ENCODE peak calls at places on chromosomes 11 and 22, in seven cellular contexts. V, L, C, Y, A, M and T are unnamed samples.

GRCh38 chr11:61890536-61891330 is 612 bp downstream of the FADS3 start:
- DNase-seq in C (peak), M (no peak), L (no peak), A (peak), V (no peak), Y (peak), T (peak)

GRCh38 chr11:63641727-63642126 is 27.5 kb upstream of the PLAAT3 start:
- DNase-seq in C (no peak), L (no peak), Y (no peak), A (no peak), V (no peak), M (no peak), T (no peak)

GRCh38 chr22:29478326-29479276 is 1.4 kb upstream of the NEFH start:
- DNase-seq in V (peak), C (no peak), M (no peak), Y (peak), L (no peak), A (no peak), T (peak)

GRCh38 chr11:104443387-104443786 is 279.4 kb upstream of the PDGFD start:
- DNase-seq in Y (no peak), V (no peak), A (peak), L (no peak), M (no peak), C (no peak), T (no peak)

GRCh38 chr22:17403906-17404305 is 34.6 kb downstream of the CECR2 start:
- DNase-seq in M (peak), V (no peak), Y (no peak), C (no peak), A (no peak), L (no peak), T (no peak)

GRCh38 chr22:30210235-30210831 is 36.2 kb downstream of the LIF start:
- DNase-seq in A (peak), V (no peak), C (no peak), M (no peak), Y (peak), L (peak), T (peak)

GRCh38 chr22:46961591-46962290 is 199.3 kb downstream of the TBC1D22A start:
- DNase-seq in V (no peak), M (no peak), L (no peak), A (no peak), C (no peak), Y (no peak), T (no peak)

GRCh38 chr11:10451399-10452116 is 3.5 kb upstream of the AMPD3 start:
- DNase-seq in V (no peak), A (no peak), M (no peak), L (no peak), Y (no peak), C (peak), T (no peak)

GRCh38 chr11:75365711-75366181 is 14.3 kb upstream of the ARRB1 start:
- DNase-seq in Y (no peak), L (no peak), C (no peak), A (peak), M (no peak), V (no peak), T (no peak)

GRCh38 chr11:24344222-24344621 is 152.6 kb upstream of the LUZP2 start:
- DNase-seq in M (no peak), Y (peak), C (no peak), L (no peak), V (peak), A (no peak), T (no peak)

GRCh38 chr11:27100534-27100933 is 59.9 kb downstream of the BBOX1 start:
- DNase-seq in C (no peak), V (no peak), L (no peak), Y (no peak), M (no peak), A (no peak), T (no peak)

GRCh38 chr22:30310881-30311771 is 15.6 kb downstream of the TBC1D10A start:
- DNase-seq in A (peak), Y (no peak), M (no peak), V (no peak), L (no peak), C (no peak), T (no peak)

GRCh38 chr22:37033605-37034430 is 14.3 kb downstream of the MPST start:
- DNase-seq in C (no peak), L (no peak), M (no peak), A (no peak), V (no peak), Y (no peak), T (peak)

GRCh38 chr22:39030705-39031104 is 9.8 kb downstream of the APOBEC3D start:
- DNase-seq in Y (no peak), V (no peak), A (no peak), L (no peak), M (no peak), C (no peak), T (no peak)

GRCh38 chr11:67238894-67239794 is 27.1 kb upstream of the GRK2 start:
- DNase-seq in A (peak), C (no peak), Y (peak), M (peak), L (no peak), V (no peak), T (peak)

GRCh38 chr22:38788417-38788816 is 5.5 kb downstream of the DNAL4 start:
- DNase-seq in V (no peak), Y (no peak), L (no peak), C (no peak), A (peak), M (no peak), T (peak)

GRCh38 chr22:24054356-24054755 is 43.3 kb downstream of the CABIN1 start:
- DNase-seq in L (no peak), Y (no peak), V (no peak), C (no peak), A (no peak), M (no peak), T (no peak)

GRCh38 chr11:129490004-129490403 is 114.4 kb downstream of the BARX2 start:
- DNase-seq in C (no peak), L (no peak), V (no peak), A (no peak), Y (no peak), M (no peak), T (no peak)

GRCh38 chr11:83511646-83512045 is 225.5 kb upstream of the CCDC90B start:
- DNase-seq in Y (peak), C (no peak), L (no peak), M (no peak), V (peak), A (no peak), T (no peak)

GRCh38 chr11:132228756-132229325 is 858.4 kb downstream of the NTM start:
- DNase-seq in M (no peak), Y (no peak), V (no peak), L (no peak), C (no peak), A (no peak), T (no peak)

GRCh38 chr11:62343822-62344609 is 6.8 kb downstream of the ASRGL1 start:
- DNase-seq in C (no peak), M (no peak), A (no peak), L (no peak), V (no peak), Y (no peak), T (no peak)

GRCh38 chr11:101996106-101996505 is 51.1 kb upstream of the CFAP300 start:
- DNase-seq in C (no peak), L (no peak), Y (no peak), A (no peak), M (no peak), V (no peak), T (no peak)

GRCh38 chr11:56183459-56183858 is 7.0 kb downstream of the OR5J2 start:
- DNase-seq in V (no peak), C (no peak), M (no peak), Y (no peak), L (no peak), A (no peak), T (no peak)

GRCh38 chr11:7907121-7907520 is 23.9 kb downstream of the OR10A6 start:
- DNase-seq in M (no peak), L (no peak), C (no peak), V (no peak), A (no peak), Y (no peak), T (no peak)

GRCh38 chr11:7909585-7910325 is 21.3 kb downstream of the OR10A6 start:
- DNase-seq in L (no peak), C (no peak), V (peak), A (peak), M (no peak), Y (no peak), T (no peak)

GRCh38 chr11:7906481-7906880 is 24.6 kb downstream of the OR10A6 start:
- DNase-seq in C (no peak), V (peak), Y (no peak), L (no peak), A (peak), M (no peak), T (no peak)

GRCh38 chr11:7910389-7910788 is 20.7 kb downstream of the OR10A6 start:
- DNase-seq in V (peak), M (no peak), Y (no peak), L (no peak), A (peak), C (no peak), T (no peak)

GRCh38 chr11:7911011-7911410 is 20.1 kb downstream of the OR10A6 start:
- DNase-seq in M (no peak), V (no peak), C (no peak), Y (no peak), L (no peak), A (no peak), T (no peak)
- TF ChIP-seq EZH2phosphoT487 in M (no peak), V (no peak), C (no peak), Y (no peak), L (no peak), A (no peak), T (no peak)

GRCh38 chr11:6273188-6273587 is 13.6 kb downstream of the CCKBR start:
- DNase-seq in L (no peak), A (no peak), V (no peak), C (no peak), Y (no peak), M (no peak), T (no peak)

GRCh38 chr11:6269994-6270393 is 10.4 kb downstream of the CCKBR start:
- DNase-seq in L (no peak), M (no peak), C (no peak), Y (peak), A (no peak), V (peak), T (no peak)

GRCh38 chr11:6268811-6269210 is 9.2 kb downstream of the CCKBR start:
- DNase-seq in V (no peak), M (no peak), A (no peak), Y (no peak), L (no peak), C (no peak), T (no peak)

GRCh38 chr11:6271598-6271997 is 12.0 kb downstream of the CCKBR start:
- DNase-seq in M (no peak), C (no peak), Y (no peak), V (no peak), L (no peak), A (no peak), T (no peak)

DNA sequence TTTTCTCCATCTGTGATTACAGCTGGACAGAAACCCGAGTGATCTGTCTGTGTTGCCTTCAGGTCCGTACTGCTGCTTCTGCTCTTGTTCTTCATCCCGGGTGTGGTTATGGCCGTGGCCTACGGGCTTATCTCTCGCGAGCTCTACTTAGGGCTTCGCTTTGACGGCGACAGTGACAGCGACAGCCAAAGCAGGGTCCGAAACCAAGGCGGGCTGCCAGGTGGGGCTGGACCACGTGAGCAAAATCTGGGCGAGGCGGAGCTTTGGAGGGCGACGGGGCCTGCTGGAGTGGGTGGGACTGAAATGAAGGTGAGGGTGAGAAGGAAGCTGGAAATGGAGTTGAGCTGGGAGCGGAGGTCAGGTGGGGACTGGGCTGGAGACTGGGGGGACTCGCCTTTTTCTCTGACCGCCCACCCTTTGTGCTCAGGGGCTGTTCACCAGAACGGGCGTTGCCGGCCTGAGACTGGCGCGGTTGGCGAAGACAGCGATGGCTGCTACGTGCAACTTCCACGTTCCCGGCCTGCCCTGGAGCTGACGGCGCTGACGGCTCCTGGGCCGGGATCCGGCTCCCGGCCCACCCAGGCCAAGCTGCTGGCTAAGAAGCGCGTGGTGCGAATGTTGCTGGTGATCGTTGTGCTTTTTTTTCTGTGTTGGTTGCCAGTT is 11.1 kb downstream of the CCKBR start:
- DNase-seq in V (peak), M (no peak), C (no peak), A (no peak), L (no peak), Y (no peak), T (no peak)
- H2AFZ ChIP-seq in V (no peak), M (no peak), C (no peak), A (no peak), L (no peak), Y (no peak), T (no peak)

GRCh38 chr11:86243377-86243776 is 1.2 kb upstream of the EED start:
- DNase-seq in C (no peak), A (no peak), V (no peak), L (no peak), M (no peak), Y (no peak), T (no peak)

GRCh38 chr11:86245369-86246292 is 1.1 kb downstream of the EED start:
- DNase-seq in C (peak), A (no peak), M (no peak), V (peak), L (no peak), Y (peak), T (peak)

GRCh38 chr11:86244063-86244521 is 461 bp upstream of the EED start:
- DNase-seq in C (peak), A (peak), L (peak), V (peak), M (peak), Y (peak), T (peak)

GRCh38 chr11:86246293-86246675 is 1.7 kb downstream of the EED start:
- DNase-seq in A (no peak), M (no peak), Y (no peak), C (no peak), L (no peak), V (no peak), T (no peak)

GRCh38 chr11:86244522-86245368 is at the start of gene EED:
- DNase-seq in L (peak), C (peak), M (peak), A (peak), V (peak), Y (peak), T (peak)
- TF ChIP-seq CTCF in L (no peak), C (no peak), M (no peak), A (no peak), V (no peak), Y (no peak), T (no peak)

GRCh38 chr11:76368497-76368896 is 12.4 kb downstream of the THAP12 start:
- DNase-seq in L (no peak), Y (no peak), M (no peak), A (no peak), C (no peak), V (no peak), T (no peak)

GRCh38 chr11:76376746-76377558 is 4.0 kb downstream of the THAP12 start:
- DNase-seq in Y (no peak), L (no peak), A (no peak), V (no peak), M (peak), C (peak), T (no peak)

GRCh38 chr11:76369406-76369805 is 11.5 kb downstream of the THAP12 start:
- DNase-seq in V (peak), M (no peak), A (no peak), C (no peak), Y (no peak), L (no peak), T (no peak)

GRCh38 chr11:76371170-76371569 is 9.8 kb downstream of the THAP12 start:
- DNase-seq in A (peak), C (no peak), Y (no peak), L (peak), M (no peak), V (no peak), T (peak)
- TF ChIP-seq EZH2phosphoT487 in A (no peak), C (no peak), Y (no peak), L (no peak), M (no peak), V (no peak), T (no peak)

DNA sequence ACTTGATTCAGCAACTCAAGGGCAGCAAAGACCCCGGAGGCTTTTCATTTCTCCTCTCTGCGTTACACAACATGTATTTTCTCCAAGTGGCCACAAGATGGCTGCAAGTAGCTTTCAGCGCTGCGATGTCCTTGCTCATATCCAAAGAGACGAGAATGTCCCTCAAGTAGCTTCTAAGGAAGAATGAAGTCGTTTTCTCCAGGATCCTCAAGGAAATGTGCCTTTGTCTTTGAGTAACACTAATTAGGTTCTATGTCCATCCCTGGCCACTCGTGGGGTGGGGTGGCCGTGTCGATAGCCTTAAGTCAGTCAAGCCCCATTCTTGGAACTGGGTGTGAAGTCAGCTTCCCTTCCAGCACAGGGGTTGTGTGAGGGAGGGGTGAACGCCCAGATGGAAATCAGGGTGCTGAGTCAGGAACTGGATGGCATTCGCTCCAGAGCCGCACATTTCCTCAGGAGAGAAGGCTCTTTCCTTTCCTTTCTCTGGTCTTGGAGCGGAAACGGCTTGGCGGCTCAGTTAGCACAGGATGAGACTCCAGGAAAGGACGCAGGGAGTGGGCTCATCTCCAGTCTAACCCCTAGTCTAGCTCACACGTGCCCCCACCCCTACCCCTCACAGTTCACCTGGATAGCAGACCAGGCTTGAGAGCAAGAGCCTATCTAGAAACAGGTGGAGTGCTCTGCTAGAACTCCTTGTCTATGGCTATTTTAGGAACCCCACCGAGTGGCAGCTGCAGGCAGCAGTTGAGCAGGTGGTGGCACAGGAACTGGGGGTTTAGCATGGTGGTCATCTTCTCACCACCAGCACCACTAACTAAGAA is 44.3 kb downstream of the NNMT start:
- DNase-seq in L (peak), A (peak), M (peak), V (peak), Y (peak), C (peak), T (peak)
- H2AFZ ChIP-seq in L (peak), A (peak), M (peak), V (peak), Y (peak), C (no peak), T (no peak)

GRCh38 chr11:119190531-119190930 is 5.3 kb downstream of the NHERF4 start:
- DNase-seq in V (no peak), M (no peak), A (no peak), Y (no peak), L (no peak), C (no peak), T (no peak)

GRCh38 chr11:119192111-119192510 is 6.8 kb downstream of the NHERF4 start:
- DNase-seq in M (no peak), C (no peak), A (no peak), V (no peak), L (no peak), Y (no peak), T (no peak)

GRCh38 chr11:119194811-119195210 is 9.5 kb downstream of the NHERF4 start:
- DNase-seq in C (no peak), M (no peak), V (no peak), Y (no peak), L (no peak), A (no peak), T (no peak)

GRCh38 chr11:119193626-119194025 is 8.4 kb downstream of the NHERF4 start:
- DNase-seq in L (no peak), C (no peak), A (no peak), M (no peak), V (no peak), Y (no peak), T (no peak)

DNA sequence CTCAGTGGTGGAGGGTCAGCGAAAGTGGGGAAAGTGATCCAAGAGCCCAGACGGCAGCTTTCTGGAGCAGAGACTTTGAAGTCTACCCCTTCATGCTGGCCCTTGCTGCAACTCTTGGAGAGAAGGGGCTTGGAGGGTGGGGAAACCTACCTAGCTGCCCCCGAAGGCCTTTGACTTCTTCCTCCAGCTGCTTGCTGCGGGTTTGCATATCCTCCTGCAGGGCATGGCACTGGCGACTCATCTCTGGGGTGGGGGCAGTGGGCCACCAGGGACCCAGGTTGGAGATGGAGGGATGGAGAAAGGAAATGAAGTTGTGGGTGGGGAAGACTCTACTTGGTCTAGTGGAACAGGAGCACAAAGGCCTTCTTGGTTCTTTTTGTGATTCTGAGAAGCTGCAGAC is 7.7 kb downstream of the NHERF4 start:
- DNase-seq in C (no peak), A (no peak), V (no peak), L (no peak), M (no peak), Y (no peak), T (no peak)
- TF ChIP-seq CTCF in C (no peak), A (no peak), V (no peak), L (no peak), M (no peak), Y (no peak), T (no peak)